ENCODE peak calls at places on chromosomes 6 and 20, in seven cellular contexts. Y is CD4-positive, CD25-positive, alpha-beta regulatory T cell; C is HFF-Myc; M is immature natural killer cell; G is AG08396; J is tibial nerve; I is NCI-H1417 treated with DMSO at 0.1 percent for 48 hours. Z is an unnamed sample.

GRCh38 chr6:90271831-90272230 is 24.8 kb downstream of the BACH2 start:
- DNase-seq in Y (no peak), M (no peak), C (no peak), G (no peak), J (no peak), I (no peak), Z (no peak)

GRCh38 chr20:62632575-62632974 is 9.7 kb upstream of the SLCO4A1 start:
- DNase-seq in I (no peak), Y (no peak), C (no peak), G (no peak), J (no peak), M (no peak), Z (no peak)

GRCh38 chr6:41581381-41581991 is 35.3 kb downstream of the FOXP4 start:
- DNase-seq in Y (no peak), M (no peak), G (peak), C (no peak), J (no peak), I (no peak), Z (peak)

GRCh38 chr6:84426002-84426705 is 198.7 kb upstream of the CEP162 start:
- DNase-seq in C (no peak), Y (no peak), I (no peak), J (no peak), G (no peak), M (no peak), Z (no peak)

GRCh38 chr6:81075974-81076373 is 676.5 kb downstream of the TENT5A start:
- DNase-seq in C (no peak), Y (no peak), J (no peak), M (no peak), G (peak), I (no peak), Z (peak)

GRCh38 chr6:84773133-84773430 is 8.7 kb upstream of the TBX18 start:
- DNase-seq in I (no peak), Y (no peak), M (no peak), C (no peak), G (no peak), J (no peak), Z (no peak)

GRCh38 chr20:56663660-56664059 is 34.6 kb downstream of the TFAP2C start:
- DNase-seq in C (no peak), I (no peak), J (no peak), M (no peak), Y (no peak), G (no peak), Z (no peak)

GRCh38 chr6:16844183-16844582 is 82.9 kb upstream of the ATXN1 start:
- DNase-seq in Y (no peak), I (no peak), J (no peak), C (peak), M (no peak), G (no peak), Z (no peak)

GRCh38 chr6:158131926-158132325 is 36.1 kb downstream of the SERAC1 start:
- DNase-seq in I (peak), Y (no peak), J (no peak), C (peak), G (no peak), M (peak), Z (peak)

GRCh38 chr6:75262716-75263463 is 19.3 kb upstream of the COX7A2 start:
- DNase-seq in I (no peak), C (no peak), M (no peak), G (no peak), Y (no peak), J (no peak), Z (no peak)

GRCh38 chr20:4869290-4870193 is 131.8 kb downstream of the SLC23A2 start:
- DNase-seq in I (no peak), Y (no peak), J (no peak), M (no peak), G (peak), C (no peak), Z (peak)

GRCh38 chr20:20362774-20363435 is 5.0 kb upstream of the INSM1 start:
- DNase-seq in J (no peak), G (no peak), M (no peak), C (no peak), I (peak), Y (no peak), Z (no peak)

GRCh38 chr6:46421939-46422338 is 69.3 kb downstream of the RCAN2 start:
- DNase-seq in G (no peak), J (no peak), I (no peak), M (no peak), Y (no peak), C (no peak), Z (no peak)

GRCh38 chr20:23096986-23097520 is 10.9 kb upstream of the CD93 start:
- DNase-seq in G (no peak), Y (no peak), I (no peak), C (no peak), J (no peak), M (no peak), Z (no peak)

Z was measured in ELR.